ENCODE peak calls at places on chromosomes 3 and 15, in eight cellular contexts. N is activated T-cell treated with anti-CD3 and anti-CD28 coated beads for 24 hours; X is sciatic nerve; G is ELR; U is CD8-positive, alpha-beta T cell; P is cardiac muscle cell; H is Calu3; W is T-cell. O is an unnamed sample.

GRCh38 chr3:50519471-50520089 is 16.1 kb upstream of the CACNA2D2 start:
- DNase-seq in N (peak; percentile 72), U (peak; percentile 77), H (peak; percentile 83), P (peak; percentile 50), X (peak; percentile 77), W (peak; percentile 33), G (peak; percentile 62), O (peak; percentile 14)

GRCh38 chr3:46321461-46322104 is 32.3 kb upstream of the CCR2 start:
- DNase-seq in U (no peak), H (no peak), P (no peak), W (no peak), G (no peak), N (no peak), X (no peak), O (no peak)

GRCh38 chr15:99998661-99999101 is 265.4 kb upstream of the LYSMD4 start:
- DNase-seq in G (peak; percentile 44), P (no peak), U (no peak), X (peak; percentile 35), H (no peak), N (no peak), W (no peak), O (no peak)

GRCh38 chr15:80684697-80685096 is 10.4 kb upstream of the ABHD17C start:
- DNase-seq in H (no peak), N (no peak), U (no peak), P (no peak), W (no peak), X (no peak), G (no peak), O (no peak)

GRCh38 chr3:63351159-63352007 is 73.3 kb downstream of the SYNPR start:
- DNase-seq in X (no peak), W (no peak), P (peak; percentile 79), N (no peak), H (peak; percentile 10), G (peak; percentile 67), U (no peak), O (peak; percentile 10)

GRCh38 chr3:119304201-119304713 is 10.1 kb downstream of the ARHGAP31 start:
- DNase-seq in U (no peak), P (peak; percentile 50), W (no peak), X (no peak), G (peak; percentile 77), N (no peak), H (no peak), O (no peak)

GRCh38 chr3:149198611-149199010 is 23.0 kb downstream of the CP start:
- DNase-seq in N (no peak), G (peak; percentile 68), P (no peak), U (no peak), H (no peak), W (no peak), X (no peak), O (no peak)

GRCh38 chr3:48709051-48709461 is 8.0 kb downstream of the IP6K2 start:
- DNase-seq in N (no peak), U (no peak), G (no peak), W (no peak), P (no peak), H (no peak), X (no peak), O (no peak)

GRCh38 chr3:136305879-136306278 is 55.7 kb downstream of the PCCB start:
- DNase-seq in N (no peak), X (no peak), W (no peak), P (peak; percentile 55), G (no peak), U (no peak), H (peak; percentile 33), O (peak; percentile 14)

GRCh38 chr15:70323111-70323851 is 225.6 kb upstream of the TLE3 start:
- DNase-seq in W (no peak), P (peak; percentile 79), N (no peak), X (peak; percentile 83), H (no peak), U (no peak), G (no peak), O (no peak)

GRCh38 chr3:70744536-70744935 is 432.1 kb upstream of the MDFIC2 start:
- DNase-seq in P (peak; percentile 12), X (no peak), N (no peak), W (no peak), G (no peak), U (no peak), H (no peak), O (no peak)

GRCh38 chr15:76968310-76968709 is 26.6 kb upstream of the PSTPIP1 start:
- DNase-seq in W (no peak), X (no peak), U (no peak), N (no peak), P (peak; percentile 22), G (peak; percentile 20), H (no peak), O (no peak)

GRCh38 chr3:85821130-85821756 is 862.5 kb downstream of the CADM2 start:
- DNase-seq in X (no peak), G (no peak), N (no peak), W (no peak), U (no peak), P (peak; percentile 2), H (peak; percentile 51), O (no peak)

GRCh38 chr3:42819351-42819965 is 10.2 kb downstream of the ACKR2 start:
- DNase-seq in W (no peak), H (peak; percentile 46), N (no peak), G (peak; percentile 22), P (no peak), U (no peak), X (no peak), O (no peak)

GRCh38 chr15:77825546-77825945 is 192.8 kb upstream of the LINGO1 start:
- DNase-seq in W (no peak), H (no peak), U (no peak), X (no peak), G (no peak), N (no peak), P (no peak), O (no peak)

GRCh38 chr3:59519094-59519493 is 469.3 kb upstream of the CFAP20DC start:
- DNase-seq in N (no peak), U (no peak), G (no peak), H (no peak), P (no peak), X (no peak), W (no peak), O (no peak)

GRCh38 chr15:65870889-65871533 is 1.7 kb downstream of the RAB11A start:
- DNase-seq in P (peak; percentile 85), H (peak; percentile 42), U (no peak), X (no peak), W (no peak), N (no peak), G (peak; percentile 58), O (no peak)

GRCh38 chr3:167066977-167067843 is 312.9 kb downstream of the ZBBX start:
- DNase-seq in P (no peak), H (peak; percentile 25), N (no peak), W (no peak), X (no peak), U (no peak), G (no peak), O (no peak)

O was measured in KG1.